ENCODE peak calls at places on chromosomes 4 and X, in five cellular contexts. C is Peyer's patch; E is GM23248; L is ovary; H is CD8-positive, alpha-beta memory T cell. I is an unnamed sample.

GRCh38 chrX:33324099-33324498 is 112.8 kb upstream of the DMD start:
- DNase-seq in E (no peak), C (no peak), H (no peak), L (no peak), I (no peak)

GRCh38 chrX:148928803-148929202 is 428.4 kb downstream of the AFF2 start:
- DNase-seq in L (no peak), E (peak; percentile 75), C (no peak), H (no peak), I (no peak)

GRCh38 chr4:140308366-140309123 is 64.9 kb upstream of the SCOC start:
- DNase-seq in C (peak; percentile 45), H (no peak), E (peak; percentile 100), L (peak; percentile 38), I (no peak)

GRCh38 chr4:150078041-150078995 is at the start of gene DCLK2:
- DNase-seq in C (peak; percentile 61), H (no peak), E (peak; percentile 90), L (peak; percentile 92), I (no peak)

GRCh38 chr4:157265281-157265680 is 44.8 kb downstream of the GRIA2 start:
- DNase-seq in L (no peak), H (no peak), C (no peak), E (no peak), I (no peak)

GRCh38 chr4:70761276-70761816 is 39.6 kb downstream of the RUFY3 start:
- DNase-seq in C (no peak), L (no peak), E (peak; percentile 33), H (no peak), I (no peak)

GRCh38 chr4:25938251-25939186 is 24.5 kb downstream of the SMIM20 start:
- DNase-seq in H (no peak), C (no peak), E (peak; percentile 94), L (no peak), I (no peak)

GRCh38 chr4:14096406-14096965 is 469.0 kb upstream of the BOD1L1 start:
- DNase-seq in L (no peak), C (no peak), H (no peak), E (peak; percentile 73), I (no peak)

GRCh38 chr4:121764702-121765367 is at the start of gene SMIM43:
- DNase-seq in L (peak; percentile 22), E (peak; percentile 51), H (no peak), C (no peak), I (no peak)

GRCh38 chr4:87270144-87270543 is 49.7 kb upstream of the KLHL8 start:
- DNase-seq in L (no peak), H (no peak), C (peak; percentile 45), E (peak; percentile 64), I (peak; percentile 12)

GRCh38 chr4:152468408-152468807 is 67.5 kb downstream of the FBXW7 start:
- DNase-seq in C (no peak), H (no peak), E (no peak), L (no peak), I (no peak)

GRCh38 chrX:41561045-41561444 is 113.9 kb downstream of the NYX start:
- DNase-seq in E (peak; percentile 85), C (peak; percentile 53), H (peak; percentile 56), L (no peak), I (peak; percentile 16)

GRCh38 chrX:16240231-16240905 is 73.1 kb downstream of the MAGEB17 start:
- DNase-seq in C (no peak), L (no peak), E (no peak), H (no peak), I (no peak)

GRCh38 chrX:11064851-11065600 is 46.1 kb upstream of the HCCS start:
- DNase-seq in E (peak; percentile 81), H (no peak), C (no peak), L (no peak), I (no peak)

GRCh38 chrX:15221321-15221720 is 48.6 kb downstream of the ASB9 start:
- DNase-seq in E (no peak), C (no peak), H (no peak), L (no peak), I (no peak)

GRCh38 chr4:87060957-87061356 is 126.1 kb downstream of the AFF1 start:
- DNase-seq in E (peak; percentile 74), H (no peak), L (no peak), C (no peak), I (peak; percentile 34)

GRCh38 chr4:81165853-81166430 is 49.1 kb downstream of the PRKG2 start:
- DNase-seq in E (peak; percentile 76), L (no peak), C (no peak), H (no peak), I (no peak)

GRCh38 chr4:36325499-36325898 is 44.1 kb downstream of the DTHD1 start:
- DNase-seq in E (no peak), C (no peak), L (no peak), H (no peak), I (no peak)

GRCh38 chrX:16465081-16465876 is 184.7 kb upstream of the S100G start:
- DNase-seq in H (no peak), L (no peak), E (peak; percentile 67), C (no peak), I (no peak)

GRCh38 chrX:13597928-13598327 is 28.5 kb downstream of the EGFL6 start:
- DNase-seq in C (no peak), L (no peak), H (no peak), E (peak; percentile 4), I (no peak)

GRCh38 chrX:143788265-143788664 is 67.7 kb upstream of the SPANXN2 start:
- DNase-seq in H (no peak), C (no peak), E (peak; percentile 27), L (no peak), I (no peak)

GRCh38 chr4:38313999-38314561 is 349.9 kb upstream of the KLF3 start:
- DNase-seq in L (no peak), E (peak; percentile 67), C (peak; percentile 89), H (no peak), I (no peak)

GRCh38 chr4:87525636-87526035 is 3.5 kb downstream of the SPARCL1 start:
- DNase-seq in C (no peak), E (no peak), H (no peak), L (no peak), I (no peak)

GRCh38 chrX:121365572-121366161 is 318.3 kb downstream of the GLUD2 start:
- DNase-seq in L (no peak), E (no peak), C (no peak), H (no peak), I (peak; percentile 7)

GRCh38 chr4:102620697-102621497 is 119.7 kb downstream of the NFKB1 start:
- DNase-seq in L (no peak), H (no peak), E (peak; percentile 84), C (peak; percentile 66), I (no peak)

GRCh38 chr4:83231620-83232056 is 53.0 kb downstream of the COQ2 start:
- DNase-seq in L (no peak), E (peak; percentile 18), C (no peak), H (no peak), I (peak; percentile 69)

GRCh38 chr4:44869222-44869882 is 143.0 kb upstream of the GNPDA2 start:
- DNase-seq in L (no peak), H (no peak), C (no peak), E (peak; percentile 2), I (no peak)

GRCh38 chr4:53050361-53050774 is 188.3 kb downstream of the RASL11B start:
- DNase-seq in L (no peak), E (no peak), H (no peak), C (no peak), I (no peak)

GRCh38 chr4:4532371-4532770 is 9.5 kb downstream of the STX18 start:
- DNase-seq in C (no peak), E (no peak), H (no peak), L (no peak), I (no peak)

GRCh38 chr4:55098805-55099204 is 26.6 kb downstream of the KDR start:
- DNase-seq in C (no peak), L (no peak), E (no peak), H (no peak), I (no peak)

GRCh38 chr4:124711469-124712416 is 789 bp downstream of the ANKRD50 start:
- DNase-seq in H (peak; percentile 40), L (no peak), E (peak; percentile 79), C (peak; percentile 69), I (peak; percentile 8)

GRCh38 chrX:6053126-6053625 is 175.5 kb downstream of the NLGN4X start:
- DNase-seq in C (no peak), E (no peak), L (no peak), H (no peak), I (no peak)

GRCh38 chr4:18366762-18367358 is 345.3 kb upstream of the LCORL start:
- DNase-seq in L (no peak), H (no peak), E (peak; percentile 56), C (no peak), I (peak; percentile 6)

GRCh38 chr4:21046121-21046520 is 345.9 kb downstream of the PACRGL start:
- DNase-seq in H (no peak), C (no peak), L (no peak), E (peak; percentile 48), I (no peak)

GRCh38 chrX:40402771-40403533 is 177.8 kb upstream of the ATP6AP2 start:
- DNase-seq in E (peak; percentile 74), L (peak; percentile 35), C (peak; percentile 48), H (no peak), I (no peak)

GRCh38 chrX:37815366-37815765 is 32.0 kb downstream of the DYNLT3 start:
- DNase-seq in L (no peak), C (no peak), E (no peak), H (no peak), I (no peak)
- H3K4me1 ChIP-seq in L (no peaks in the 10 kb centered on the region), C (peaks cover 4% of the 10 kb centered on the region), E (no peaks in the 10 kb centered on the region), H (no peaks in the 10 kb centered on the region), I (no peaks in the 10 kb centered on the region)

GRCh38 chr4:109691411-109691920 is 11.8 kb downstream of the CASP6 start:
- DNase-seq in C (no peak), L (no peak), H (no peak), E (peak; percentile 23), I (no peak)
- H3K4me1 ChIP-seq in C (no peaks in the 10 kb centered on the region), L (no peaks in the 10 kb centered on the region), H (peaks cover 19% of the 10 kb centered on the region), E (peaks cover 6% of the 10 kb centered on the region), I (peaks cover 23% of the 10 kb centered on the region)

DNA sequence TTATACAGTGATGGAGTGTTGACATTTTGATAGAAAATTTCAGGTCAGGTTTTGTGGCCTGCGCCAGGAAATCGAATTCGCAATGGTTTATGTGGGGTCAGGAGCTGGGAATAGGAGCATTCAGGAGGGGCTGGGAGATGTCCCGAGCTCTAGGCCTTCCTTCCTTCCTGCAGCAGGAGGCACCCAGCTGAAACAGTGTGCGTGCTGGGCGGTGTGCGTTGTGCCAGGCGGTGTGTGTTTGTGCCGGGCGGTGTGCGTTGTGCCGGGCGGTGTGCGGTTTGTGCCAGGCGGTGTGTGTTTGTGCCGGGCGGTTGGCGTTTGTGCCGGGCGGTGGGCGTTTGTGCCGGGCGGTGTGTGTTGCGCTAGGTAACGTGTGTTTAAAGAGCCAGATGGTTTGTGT is 1.7 kb downstream of the UVSSA start:
- DNase-seq in L (no peak), E (no peak), C (no peak), H (no peak), I (no peak)
- H3K4me1 ChIP-seq in L (peaks cover 2% of the 10 kb centered on the region), E (peaks cover 9% of the 10 kb centered on the region), C (peaks cover 7% of the 10 kb centered on the region), H (peaks cover 26% of the 10 kb centered on the region), I (peaks cover 26% of the 10 kb centered on the region)

DNA sequence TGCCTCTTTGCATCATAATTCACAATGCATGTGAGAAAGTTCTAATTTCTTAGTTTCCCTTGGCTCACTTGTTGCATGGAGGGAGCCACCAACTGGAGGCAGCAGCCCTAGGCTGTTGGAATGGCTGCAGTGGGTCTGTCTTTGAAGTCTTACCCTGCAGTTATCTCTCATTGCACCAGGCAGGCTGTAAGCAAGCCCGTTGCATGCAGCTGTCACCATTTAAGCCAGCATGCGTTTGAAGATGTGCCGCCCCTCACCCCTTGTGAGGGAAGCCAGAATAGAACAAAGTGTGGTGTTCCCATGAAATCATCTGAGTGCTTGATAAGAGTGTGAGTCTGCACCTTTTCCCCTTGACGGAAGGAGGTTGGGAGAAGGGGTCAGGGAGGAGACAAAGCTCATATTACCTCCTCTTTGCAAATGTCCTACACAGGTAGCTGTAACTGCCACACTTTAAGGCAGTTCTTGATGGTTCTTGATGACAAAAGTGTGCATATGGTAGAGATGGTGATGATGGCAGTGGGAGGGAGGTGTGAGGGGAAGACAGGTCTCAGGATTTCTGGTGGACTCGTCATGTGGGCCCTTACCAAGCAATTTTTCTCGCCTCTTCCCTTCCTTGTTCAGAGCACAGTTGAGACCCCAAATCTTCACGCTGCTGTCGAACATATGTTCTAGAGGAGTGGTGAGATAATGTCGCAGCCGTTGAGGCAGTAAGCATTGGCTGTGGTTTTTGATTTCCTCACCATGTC is 191.4 kb upstream of the LEF1 start:
- DNase-seq in E (no peak), L (no peak), C (no peak), H (no peak), I (no peak)
- H3K4me1 ChIP-seq in E (peaks cover 15% of the 10 kb centered on the region), L (peaks cover 1% of the 10 kb centered on the region), C (no peaks in the 10 kb centered on the region), H (peaks cover 69% of the 10 kb centered on the region), I (peaks cover 38% of the 10 kb centered on the region)